ENCODE peak calls at places on chromosome 1, in seven cellular contexts. P is ovary, U is AG04449, N is esophagus squamous epithelium, B is PC-3, F is SK-N-SH, X is HFF-Myc. G is an unnamed sample.

GRCh38 chr1:68745006-68745405 is 248.1 kb upstream of the DEPDC1 start:
- DNase-seq in P (no peak), U (no peak), N (no peak), B (no peak), F (no peak), X (no peak), G (no peak)

GRCh38 chr1:198700396-198700795 is 61.6 kb downstream of the PTPRC start:
- DNase-seq in P (no peak), U (no peak), N (no peak), B (no peak), F (no peak), X (no peak), G (no peak)

GRCh38 chr1:188670837-188671236 is 1806.8 kb downstream of the BRINP3 start:
- DNase-seq in P (no peak), U (no peak), N (no peak), B (peak), F (no peak), X (no peak), G (no peak)

GRCh38 chr1:24386241-24386640 is 27.3 kb downstream of the STPG1 start:
- DNase-seq in P (no peak), U (no peak), N (no peak), B (no peak), F (no peak), X (no peak), G (no peak)

GRCh38 chr1:246933893-246934292 is 2.1 kb upstream of the AHCTF1 start:
- DNase-seq in P (no peak), U (no peak), N (no peak), B (no peak), F (no peak), X (no peak), G (no peak)

GRCh38 chr1:75136158-75136815 is 2.1 kb downstream of the LHX8 start:
- DNase-seq in P (no peak), U (no peak), N (no peak), B (no peak), F (peak), X (no peak), G (no peak)

GRCh38 chr1:145884675-145885074 is 991 bp downstream of the ANKRD35 start:
- DNase-seq in P (no peak), U (peak), N (no peak), B (no peak), F (no peak), X (no peak), G (no peak)

GRCh38 chr1:50279622-50280320 is 143.5 kb downstream of the DMRTA2 start:
- DNase-seq in P (no peak), U (no peak), N (no peak), B (peak), F (no peak), X (no peak), G (no peak)

GRCh38 chr1:197890936-197891335 is 11.5 kb upstream of the C1orf53 start:
- DNase-seq in P (no peak), U (no peak), N (no peak), B (no peak), F (no peak), X (no peak), G (no peak)

GRCh38 chr1:233673947-233674431 is 60.1 kb downstream of the KCNK1 start:
- DNase-seq in P (no peak), U (no peak), N (no peak), B (no peak), F (no peak), X (no peak), G (peak)

GRCh38 chr1:216528816-216529215 is 105.6 kb upstream of the USH2A start:
- DNase-seq in P (no peak), U (no peak), N (no peak), B (peak), F (no peak), X (no peak), G (no peak)

GRCh38 chr1:43934279-43934985 is 831 bp downstream of the ARTN start:
- DNase-seq in P (peak), U (no peak), N (no peak), B (peak), F (peak), X (no peak), G (no peak)

GRCh38 chr1:202694354-202694753 is 15.9 kb downstream of the SYT2 start:
- DNase-seq in P (no peak), U (no peak), N (no peak), B (no peak), F (no peak), X (no peak), G (no peak)

GRCh38 chr1:15662539-15662938 is 21.6 kb upstream of the PLEKHM2 start:
- DNase-seq in P (no peak), U (no peak), N (no peak), B (no peak), F (no peak), X (no peak), G (no peak)

GRCh38 chr1:44276006-44276405 is 62.7 kb downstream of the DMAP1 start:
- DNase-seq in P (no peak), U (no peak), N (no peak), B (no peak), F (no peak), X (no peak), G (no peak)

GRCh38 chr1:54401799-54402198 is 4.4 kb downstream of the SSBP3 start:
- DNase-seq in P (no peak), U (no peak), N (no peak), B (no peak), F (no peak), X (no peak), G (no peak)

GRCh38 chr1:117674521-117675400 is 68.9 kb downstream of the TENT5C start:
- DNase-seq in P (no peak), U (no peak), N (no peak), B (peak), F (no peak), X (no peak), G (no peak)

GRCh38 chr1:16167331-16168143 is 11.7 kb upstream of the EPHA2 start:
- DNase-seq in P (peak), U (no peak), N (no peak), B (peak), F (peak), X (no peak), G (no peak)

GRCh38 chr1:204308023-204308628 is 51.6 kb downstream of the PLEKHA6 start:
- DNase-seq in P (no peak), U (no peak), N (no peak), B (no peak), F (no peak), X (no peak), G (no peak)

GRCh38 chr1:52368383-52369172 is 2.6 kb upstream of the CC2D1B start:
- DNase-seq in P (peak), U (no peak), N (no peak), B (peak), F (peak), X (no peak), G (no peak)

GRCh38 chr1:3453891-3454810 is at the start of gene ARHGEF16:
- DNase-seq in P (peak), U (no peak), N (no peak), B (peak), F (peak), X (no peak), G (no peak)

GRCh38 chr1:7253988-7254587 is 468.8 kb downstream of the CAMTA1 start:
- DNase-seq in P (no peak), U (no peak), N (no peak), B (no peak), F (no peak), X (no peak), G (no peak)

GRCh38 chr1:94541175-94542087 is at the start of gene F3:
- DNase-seq in P (peak), U (no peak), N (peak), B (peak), F (peak), X (no peak), G (no peak)

GRCh38 chr1:225654277-225654597 is 1.3 kb upstream of the ENAH start:
- DNase-seq in P (no peak), U (no peak), N (no peak), B (no peak), F (no peak), X (no peak), G (no peak)

GRCh38 chr1:228869312-228869824 is 134.1 kb downstream of the RHOU start:
- DNase-seq in P (no peak), U (no peak), N (no peak), B (no peak), F (no peak), X (no peak), G (no peak)

GRCh38 chr1:226939439-226940028 is 560 bp upstream of the COQ8A start:
- DNase-seq in P (peak), U (no peak), N (no peak), B (peak), F (peak), X (no peak), G (no peak)

GRCh38 chr1:154353460-154353904 is 28.2 kb downstream of the ATP8B2 start:
- DNase-seq in P (no peak), U (no peak), N (no peak), B (peak), F (no peak), X (peak), G (no peak)

GRCh38 chr1:87151500-87152421 is 176.9 kb upstream of the LMO4 start:
- DNase-seq in P (peak), U (no peak), N (no peak), B (no peak), F (no peak), X (no peak), G (no peak)

GRCh38 chr1:68173283-68174172 is 58.8 kb downstream of the WLS start:
- DNase-seq in P (peak), U (no peak), N (no peak), B (peak), F (no peak), X (no peak), G (no peak)

GRCh38 chr1:89725016-89725380 is 92.1 kb downstream of the LRRC8C start:
- DNase-seq in P (no peak), U (peak), N (no peak), B (peak), F (no peak), X (no peak), G (peak)

GRCh38 chr1:47745725-47746609 is 251.2 kb downstream of the TRABD2B start:
- DNase-seq in P (no peak), U (no peak), N (no peak), B (no peak), F (no peak), X (no peak), G (no peak)

GRCh38 chr1:44588551-44588950 is 85.7 kb downstream of the TMEM53 start:
- DNase-seq in P (no peak), U (no peak), N (no peak), B (no peak), F (no peak), X (no peak), G (no peak)

GRCh38 chr1:45864124-45864721 is 60.8 kb downstream of the MAST2 start:
- DNase-seq in P (no peak), U (no peak), N (no peak), B (no peak), F (no peak), X (no peak), G (no peak)

GRCh38 chr1:170808229-170808870 is 127.0 kb upstream of the MROH9 start:
- DNase-seq in P (no peak), U (no peak), N (no peak), B (peak), F (no peak), X (no peak), G (no peak)

GRCh38 chr1:204072951-204073836 is at the start of gene SOX13:
- DNase-seq in P (peak), U (peak), N (no peak), B (peak), F (peak), X (no peak), G (no peak)

GRCh38 chr1:230745071-230745470 is 2.1 kb upstream of the CAPN9 start:
- DNase-seq in P (no peak), U (no peak), N (no peak), B (no peak), F (no peak), X (no peak), G (no peak)

GRCh38 chr1:170711682-170712081 is 47.8 kb downstream of the PRRX1 start:
- DNase-seq in P (no peak), U (peak), N (no peak), B (peak), F (no peak), X (no peak), G (peak)

GRCh38 chr1:18109058-18109755 is 1.6 kb downstream of the IGSF21 start:
- DNase-seq in P (no peak), U (no peak), N (no peak), B (no peak), F (peak), X (no peak), G (no peak)

GRCh38 chr1:18108313-18109057 is 887 bp downstream of the IGSF21 start:
- DNase-seq in P (no peak), U (no peak), N (no peak), B (no peak), F (peak), X (no peak), G (no peak)

GRCh38 chr1:18110968-18111367 is 3.4 kb downstream of the IGSF21 start:
- DNase-seq in P (no peak), U (no peak), N (no peak), B (no peak), F (no peak), X (no peak), G (no peak)

GRCh38 chr1:18110598-18110939 is 3.0 kb downstream of the IGSF21 start:
- DNase-seq in P (no peak), U (no peak), N (no peak), B (no peak), F (no peak), X (no peak), G (no peak)

DNA sequence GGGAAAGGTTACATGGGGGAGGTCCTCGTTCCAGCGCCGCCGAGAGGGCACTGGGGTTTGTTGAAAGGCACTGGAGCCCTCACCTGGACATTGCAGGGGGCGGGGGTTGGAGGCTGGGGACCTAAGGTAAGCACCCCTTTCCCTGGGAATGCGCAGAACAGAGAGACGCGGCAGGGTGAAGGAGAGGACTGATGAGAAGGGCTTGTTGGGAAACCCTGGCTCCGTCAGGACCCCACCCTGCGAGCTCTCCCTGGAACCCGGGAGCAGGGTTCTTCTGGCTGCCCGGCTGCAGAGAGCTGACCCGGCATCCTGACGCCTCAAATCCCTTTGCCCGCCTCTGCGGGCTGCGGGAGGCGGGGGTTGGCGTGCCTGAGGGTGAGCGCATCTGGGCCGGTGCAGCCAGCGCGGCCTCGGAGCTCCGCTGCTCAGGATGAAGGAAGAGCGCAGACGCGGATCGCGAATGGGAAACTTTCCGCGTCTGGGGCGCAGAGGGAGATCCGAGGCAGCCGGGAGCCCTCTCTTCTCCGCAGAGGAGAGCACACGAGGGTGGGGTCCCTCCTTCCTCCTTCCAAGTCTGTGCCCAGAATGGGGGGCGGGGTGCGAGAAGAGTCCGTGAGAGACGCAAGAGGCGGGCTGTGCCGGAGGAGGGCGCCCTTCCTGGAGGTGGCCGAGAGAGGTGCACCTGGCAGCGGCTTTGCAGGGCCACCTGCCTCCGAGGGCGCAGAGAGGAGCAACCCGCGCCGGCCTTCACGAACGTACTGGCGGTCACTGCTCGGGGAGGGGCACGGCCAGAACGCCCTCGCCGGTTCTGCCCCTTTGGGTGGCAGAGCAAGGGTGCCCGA is 2.4 kb downstream of the IGSF21 start:
- DNase-seq in P (no peak), U (no peak), N (no peak), B (no peak), F (peak), X (no peak), G (no peak)
- TF ChIP-seq CTCF in P (no peak), U (no peak), N (no peak), B (peak), F (no peak), X (peak), G (peak)

DNA sequence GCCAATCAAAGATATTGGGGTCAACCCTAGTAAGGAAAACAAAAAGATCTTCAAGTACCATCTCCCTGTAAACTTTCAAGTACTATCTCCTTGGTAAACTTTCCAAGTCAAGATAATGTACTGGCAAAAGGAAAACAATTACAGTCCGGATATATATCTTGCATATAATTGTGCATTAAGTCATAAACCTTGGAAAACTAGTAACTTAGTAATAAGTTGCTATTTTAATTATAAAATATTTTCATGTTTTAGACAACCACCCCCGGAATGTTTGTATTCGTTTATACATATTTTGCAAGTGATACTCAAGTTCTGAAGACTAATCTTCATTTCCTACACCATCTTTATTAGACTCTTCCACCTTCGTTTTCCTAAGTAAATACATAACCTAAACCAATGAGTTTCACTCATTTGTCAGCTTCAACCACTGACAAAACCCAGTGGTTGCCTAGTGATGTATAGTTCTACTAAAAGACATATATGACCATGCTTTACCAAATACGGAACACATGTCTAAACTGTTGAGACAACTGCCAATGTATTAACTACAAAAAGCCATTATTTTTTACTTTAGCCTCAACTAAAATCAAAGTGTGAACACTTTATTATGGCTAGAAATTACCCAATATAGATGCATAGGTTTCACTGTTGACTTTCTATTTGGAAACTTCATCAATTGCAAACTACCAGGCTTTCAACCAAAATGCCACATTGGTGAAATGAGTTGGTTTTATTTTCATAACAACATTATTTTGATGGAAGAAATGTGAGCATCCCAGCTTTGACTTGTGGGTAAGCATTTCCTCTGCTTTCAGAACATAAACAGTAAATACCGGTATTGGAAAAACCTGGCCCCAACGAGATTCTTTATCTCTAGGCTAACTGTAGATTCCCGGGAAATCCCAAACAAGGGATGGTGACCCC is 1.6 kb downstream of the AKT3 start:
- DNase-seq in P (no peak), U (no peak), N (no peak), B (peak), F (no peak), X (no peak), G (no peak)
- H3K4me3 ChIP-seq in P (peak), U (peak), N (peak), B (peak), F (peak), X (peak), G (peak)

GRCh38 chr1:156772222-156772621 is 4.9 kb downstream of the PRCC start:
- DNase-seq in P (no peak), U (no peak), N (no peak), B (no peak), F (no peak), X (no peak), G (no peak)

GRCh38 chr1:156776942-156777341 is 9.6 kb downstream of the PRCC start:
- DNase-seq in P (no peak), U (no peak), N (no peak), B (no peak), F (no peak), X (no peak), G (no peak)

GRCh38 chr1:156775799-156776198 is 8.5 kb downstream of the PRCC start:
- DNase-seq in P (no peak), U (no peak), N (no peak), B (peak), F (no peak), X (no peak), G (no peak)

GRCh38 chr1:156772728-156773497 is 5.6 kb downstream of the PRCC start:
- DNase-seq in P (no peak), U (no peak), N (no peak), B (no peak), F (peak), X (no peak), G (no peak)

GRCh38 chr1:156773607-156774006 is 6.3 kb downstream of the PRCC start:
- DNase-seq in P (no peak), U (no peak), N (no peak), B (no peak), F (no peak), X (no peak), G (no peak)
- TF ChIP-seq CTCF in P (no peak), U (no peak), N (no peak), B (peak), F (peak), X (no peak), G (no peak)

DNA sequence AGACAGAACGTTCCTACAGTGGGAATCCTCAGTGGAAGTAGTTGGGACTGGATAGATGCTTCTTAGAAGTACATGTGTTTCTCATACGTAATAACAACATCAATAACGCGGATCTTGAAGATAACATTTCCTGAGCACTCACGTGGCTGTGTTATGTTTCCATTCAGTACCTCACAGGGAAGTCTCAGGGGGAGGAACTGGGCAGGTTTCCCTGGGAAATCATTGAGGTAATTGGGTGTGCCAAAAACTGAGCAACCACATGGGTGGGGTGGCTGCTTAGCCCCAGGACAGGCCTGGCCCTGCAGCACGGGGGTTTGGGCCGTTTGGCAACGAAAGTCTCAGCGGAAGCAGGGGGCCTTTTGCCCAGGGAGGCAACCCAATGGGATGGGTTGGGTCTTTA is 133.8 kb downstream of the ZSCAN20 start:
- DNase-seq in P (no peak), U (no peak), N (no peak), B (no peak), F (no peak), X (no peak), G (no peak)
- H3K4me3 ChIP-seq in P (no peak), U (no peak), N (no peak), B (no peak), F (no peak), X (no peak), G (no peak)

DNA sequence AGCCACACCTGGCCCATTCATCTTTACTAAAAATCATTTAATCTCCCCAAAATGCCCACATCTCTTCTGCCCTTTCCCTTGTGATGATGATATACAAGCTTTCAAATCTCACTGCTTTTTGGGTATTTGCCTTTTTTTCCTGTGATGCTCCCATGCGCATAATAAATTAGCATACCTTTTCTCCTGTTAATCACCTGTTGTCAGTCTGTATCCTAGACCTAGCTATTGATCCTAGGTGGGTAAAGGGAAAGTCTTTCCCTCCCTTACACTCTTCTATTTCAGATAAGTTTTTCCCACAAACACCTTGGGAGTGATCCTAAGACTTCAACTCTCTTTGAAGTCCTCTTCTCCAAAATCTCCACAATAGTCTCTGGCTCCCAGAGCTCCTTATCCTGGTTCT is 12.0 kb upstream of the SLC35A3 start:
- DNase-seq in P (no peak), U (no peak), N (no peak), B (no peak), F (no peak), X (no peak), G (no peak)
- TF ChIP-seq CTCF in P (no peak), U (no peak), N (no peak), B (no peak), F (no peak), X (no peak), G (no peak)

GRCh38 chr1:40384413-40384762 is 10.9 kb downstream of the SMAP2 start:
- DNase-seq in P (no peak), U (no peak), N (no peak), B (peak), F (no peak), X (no peak), G (no peak)
- H3K4me3 ChIP-seq in P (no peak), U (no peak), N (peak), B (peak), F (no peak), X (no peak), G (no peak)